ENCODE peak calls at places on chromosome 6, in five cellular contexts. L is heart right ventricle, Y is hepatocyte, T is A673, R is fibroblast of lung. V is an unnamed sample. For H3K4me1, the result is how much of the 10 kb centered on the place peaks cover.

GRCh38 chr6:138657026-138657425 is 116.5 kb upstream of the CCDC28A start:
- DNase-seq in L (no peak), Y (no peak), T (no peak), R (no peak), V (no peak)

GRCh38 chr6:108651781-108652227 is 91.1 kb downstream of the FOXO3 start:
- DNase-seq in L (no peak), Y (no peak), T (no peak), R (peak), V (no peak)

GRCh38 chr6:84052204-84052882 is 18.8 kb downstream of the MRAP2 start:
- DNase-seq in L (peak), Y (peak), T (peak), R (peak), V (peak)

GRCh38 chr6:5746392-5747140 is 260.2 kb downstream of the NRN1 start:
- DNase-seq in L (no peak), Y (no peak), T (peak), R (no peak), V (peak)

GRCh38 chr6:40038626-40039025 is 104.4 kb upstream of the MOCS1 start:
- DNase-seq in L (no peak), Y (no peak), T (no peak), R (no peak), V (no peak)

GRCh38 chr6:79818471-79818870 is 128.9 kb downstream of the ELOVL4 start:
- DNase-seq in L (no peak), Y (no peak), T (peak), R (no peak), V (no peak)

GRCh38 chr6:57313009-57313408 is 4.4 kb upstream of the PRIM2 start:
- DNase-seq in L (no peak), Y (no peak), T (no peak), R (peak), V (no peak)

GRCh38 chr6:41271901-41272395 is 14.5 kb downstream of the TREM1 start:
- DNase-seq in L (peak), Y (no peak), T (no peak), R (no peak), V (no peak)

GRCh38 chr6:26223213-26223612 is 136.0 kb downstream of the HFE start:
- DNase-seq in L (no peak), Y (no peak), T (peak), R (peak), V (no peak)

GRCh38 chr6:36610576-36611336 is 16.6 kb downstream of the SRSF3 start:
- DNase-seq in L (no peak), Y (no peak), T (no peak), R (peak), V (no peak)

GRCh38 chr6:120805267-120805666 is 529.0 kb downstream of the TBC1D32 start:
- DNase-seq in L (no peak), Y (no peak), T (no peak), R (peak), V (no peak)

GRCh38 chr6:18528084-18528743 is 141.1 kb downstream of the RNF144B start:
- DNase-seq in L (no peak), Y (peak), T (peak), R (peak), V (no peak)

GRCh38 chr6:69022991-69023390 is 387.9 kb downstream of the ADGRB3 start:
- DNase-seq in L (no peak), Y (no peak), T (no peak), R (peak), V (no peak)

GRCh38 chr6:49336514-49337131 is 126.4 kb downstream of the MMUT start:
- DNase-seq in L (no peak), Y (peak), T (peak), R (peak), V (peak)

GRCh38 chr6:161889324-161889723 is 615.5 kb upstream of the AGPAT4 start:
- DNase-seq in L (no peak), Y (no peak), T (no peak), R (no peak), V (no peak)

GRCh38 chr6:142857609-142858195 is 87.3 kb downstream of the HIVEP2 start:
- DNase-seq in L (no peak), Y (no peak), T (no peak), R (no peak), V (no peak)
- H3K4me1 ChIP-seq in L (under half), Y (under half), T (under half), R (under half), V (under half)

GRCh38 chr6:4731996-4732395 is 44.2 kb upstream of the CDYL start:
- DNase-seq in L (no peak), Y (no peak), T (no peak), R (no peak), V (no peak)

GRCh38 chr6:4728949-4729348 is 47.3 kb upstream of the CDYL start:
- DNase-seq in L (no peak), Y (no peak), T (no peak), R (no peak), V (no peak)

GRCh38 chr6:4727236-4727635 is 49.0 kb upstream of the CDYL start:
- DNase-seq in L (no peak), Y (no peak), T (no peak), R (no peak), V (no peak)

GRCh38 chr6:4728436-4728769 is 47.8 kb upstream of the CDYL start:
- DNase-seq in L (no peak), Y (no peak), T (no peak), R (no peak), V (no peak)

DNA sequence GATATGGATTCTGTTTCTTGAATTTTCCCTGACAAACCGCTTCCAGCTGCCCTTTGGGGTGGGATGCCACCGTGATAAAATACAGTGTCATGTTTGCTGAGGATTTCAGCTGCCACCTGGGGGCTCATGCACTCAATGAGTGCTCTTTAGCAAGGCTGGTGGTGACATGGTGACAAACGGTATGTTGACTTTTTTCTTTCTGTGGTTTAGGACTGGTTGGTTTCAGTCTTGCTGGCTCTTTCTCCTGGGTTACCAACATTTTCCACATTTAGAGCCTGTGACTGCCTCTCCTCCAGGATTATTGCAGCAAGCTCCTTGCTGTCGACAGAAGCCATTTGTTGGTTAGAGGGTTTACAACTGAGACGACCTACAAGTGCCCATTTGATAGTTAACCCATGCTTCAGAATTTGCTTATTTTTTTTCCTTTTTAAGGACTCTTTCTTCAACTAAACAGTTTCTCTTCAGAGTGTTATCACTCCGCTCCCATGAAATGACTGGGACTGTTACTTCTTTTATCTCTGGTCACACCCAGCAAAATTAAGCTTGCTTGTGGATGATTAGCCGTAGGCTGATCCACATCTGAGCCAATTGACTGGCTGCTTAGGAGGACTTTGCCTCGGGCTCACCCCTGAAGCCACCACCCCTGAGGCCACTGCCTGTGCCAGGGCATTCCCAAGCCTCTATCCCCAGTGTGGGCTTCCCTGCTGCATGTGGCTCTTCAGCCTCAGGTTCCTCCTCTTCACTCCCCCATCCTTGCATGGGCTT is 48.4 kb upstream of the CDYL start:
- DNase-seq in L (no peak), Y (peak), T (no peak), R (peak), V (no peak)
- TF ChIP-seq CTCF in L (no peak), Y (no peak), T (no peak), R (no peak), V (peak)

GRCh38 chr6:147468634-147469033 is 39.9 kb upstream of the SAMD5 start:
- DNase-seq in L (no peak), Y (no peak), T (peak), R (no peak), V (no peak)

GRCh38 chr6:147467463-147467862 is 41.0 kb upstream of the SAMD5 start:
- DNase-seq in L (no peak), Y (no peak), T (no peak), R (no peak), V (no peak)

GRCh38 chr6:147463651-147464050 is 44.8 kb upstream of the SAMD5 start:
- DNase-seq in L (no peak), Y (no peak), T (no peak), R (no peak), V (no peak)

GRCh38 chr6:147467891-147468290 is 40.6 kb upstream of the SAMD5 start:
- DNase-seq in L (no peak), Y (no peak), T (peak), R (no peak), V (no peak)
- H3K4me3 ChIP-seq in L (no peak), Y (no peak), T (no peak), R (no peak), V (no peak)

DNA sequence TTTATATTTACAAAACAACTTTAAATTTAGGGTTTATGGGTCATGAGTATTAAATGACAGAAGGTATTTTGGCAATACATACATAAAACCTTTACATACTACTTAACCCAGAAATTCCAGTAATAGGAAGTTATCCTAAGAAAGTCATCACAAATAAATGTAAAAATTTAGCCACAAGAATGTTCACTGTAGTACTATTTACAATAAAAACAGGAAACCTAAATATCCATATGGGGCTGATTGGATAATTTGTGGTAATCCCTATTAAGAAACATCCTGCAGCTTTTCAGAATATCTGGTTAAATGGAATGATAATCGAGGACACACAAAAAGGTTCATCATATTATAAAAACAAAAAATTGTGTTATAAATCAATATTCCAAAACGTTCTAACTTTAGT is 44.4 kb downstream of the TRAM2 start:
- DNase-seq in L (no peak), Y (no peak), T (no peak), R (no peak), V (no peak)
- H3K4me1 ChIP-seq in L (under half), Y (under half), T (under half), R (under half), V (under half)

GRCh38 chr6:158991017-158991723 is 8.8 kb downstream of the RSPH3 start:
- DNase-seq in L (no peak), Y (no peak), T (no peak), R (no peak), V (no peak)
- TF ChIP-seq CTCF in L (no peak), Y (no peak), T (no peak), R (no peak), V (no peak)